ENCODE peak calls at places on chromosomes 3 and 15, in nine cellular contexts. One of them, this sample, is unnamed.

GRCh38 chr3:3196148-3196861 is 16.8 kb upstream of the CRBN start:
- DNase-seq in LHCN-M2: no peak
- DNase-seq in NCI-H1105: no peak
- DNase-seq in stimulated activated CD4-positive, alpha-beta T cell treated with anti-CD3 and anti-CD28 coated beads, Interleukin-15, amount 100 ng/mL, for 48 hours: no peak
- DNase-seq in pons: no peak
- DNase-seq in effector CD4-positive, alpha-beta T cell: no peak
- DNase-seq in T follicular helper cell: no peak
- DNase-seq in AG08395: peak; percentile 14
- DNase-seq in foreskin keratinocyte: no peak
- DNase-seq in this sample: peak; percentile 45

GRCh38 chr15:47857384-47858168 is 140.3 kb downstream of the SEMA6D start:
- DNase-seq in pons: no peak
- DNase-seq in effector CD4-positive, alpha-beta T cell: no peak
- DNase-seq in LHCN-M2: no peak
- DNase-seq in foreskin keratinocyte: no peak
- DNase-seq in NCI-H1105: no peak
- DNase-seq in stimulated activated CD4-positive, alpha-beta T cell treated with anti-CD3 and anti-CD28 coated beads, Interleukin-15, amount 100 ng/mL, for 48 hours: no peak
- DNase-seq in T follicular helper cell: no peak
- DNase-seq in AG08395: no peak
- DNase-seq in this sample: no peak

GRCh38 chr15:82571722-82572222 is 31.5 kb upstream of the RPS17 start:
- DNase-seq in AG08395: peak; percentile 90
- DNase-seq in pons: peak; percentile 88
- DNase-seq in LHCN-M2: peak; percentile 72
- DNase-seq in NCI-H1105: peak; percentile 18
- DNase-seq in stimulated activated CD4-positive, alpha-beta T cell treated with anti-CD3 and anti-CD28 coated beads, Interleukin-15, amount 100 ng/mL, for 48 hours: no peak
- DNase-seq in foreskin keratinocyte: no peak
- DNase-seq in effector CD4-positive, alpha-beta T cell: no peak
- DNase-seq in T follicular helper cell: no peak
- DNase-seq in this sample: peak; percentile 77

GRCh38 chr3:99978221-99978620 is 136.1 kb downstream of the FILIP1L start:
- DNase-seq in AG08395: no peak
- DNase-seq in pons: no peak
- DNase-seq in effector CD4-positive, alpha-beta T cell: no peak
- DNase-seq in NCI-H1105: no peak
- DNase-seq in LHCN-M2: no peak
- DNase-seq in T follicular helper cell: no peak
- DNase-seq in stimulated activated CD4-positive, alpha-beta T cell treated with anti-CD3 and anti-CD28 coated beads, Interleukin-15, amount 100 ng/mL, for 48 hours: no peak
- DNase-seq in foreskin keratinocyte: no peak
- DNase-seq in this sample: no peak

GRCh38 chr15:45126535-45127158 is 3.0 kb downstream of the DUOXA1 start:
- DNase-seq in LHCN-M2: peak; percentile 21
- DNase-seq in pons: no peak
- DNase-seq in AG08395: no peak
- DNase-seq in foreskin keratinocyte: no peak
- DNase-seq in NCI-H1105: no peak
- DNase-seq in stimulated activated CD4-positive, alpha-beta T cell treated with anti-CD3 and anti-CD28 coated beads, Interleukin-15, amount 100 ng/mL, for 48 hours: no peak
- DNase-seq in effector CD4-positive, alpha-beta T cell: peak; percentile 43
- DNase-seq in T follicular helper cell: peak; percentile 34
- DNase-seq in this sample: peak; percentile 62

GRCh38 chr3:141441381-141442365 is 45.2 kb upstream of the RASA2 start:
- DNase-seq in effector CD4-positive, alpha-beta T cell: peak; percentile 69
- DNase-seq in foreskin keratinocyte: peak; percentile 49
- DNase-seq in LHCN-M2: peak; percentile 69
- DNase-seq in T follicular helper cell: peak; percentile 64
- DNase-seq in AG08395: peak; percentile 83
- DNase-seq in stimulated activated CD4-positive, alpha-beta T cell treated with anti-CD3 and anti-CD28 coated beads, Interleukin-15, amount 100 ng/mL, for 48 hours: peak; percentile 76
- DNase-seq in NCI-H1105: no peak
- DNase-seq in pons: peak; percentile 60
- DNase-seq in this sample: peak; percentile 76

GRCh38 chr3:131072845-131073244 is 46.2 kb downstream of the NEK11 start:
- DNase-seq in pons: no peak
- DNase-seq in T follicular helper cell: no peak
- DNase-seq in stimulated activated CD4-positive, alpha-beta T cell treated with anti-CD3 and anti-CD28 coated beads, Interleukin-15, amount 100 ng/mL, for 48 hours: no peak
- DNase-seq in effector CD4-positive, alpha-beta T cell: no peak
- DNase-seq in NCI-H1105: no peak
- DNase-seq in LHCN-M2: peak; percentile 85
- DNase-seq in AG08395: peak; percentile 44
- DNase-seq in foreskin keratinocyte: no peak
- DNase-seq in this sample: peak; percentile 23

GRCh38 chr15:35757790-35758189 is 211.8 kb upstream of the DPH6 start:
- DNase-seq in foreskin keratinocyte: no peak
- DNase-seq in stimulated activated CD4-positive, alpha-beta T cell treated with anti-CD3 and anti-CD28 coated beads, Interleukin-15, amount 100 ng/mL, for 48 hours: no peak
- DNase-seq in LHCN-M2: no peak
- DNase-seq in NCI-H1105: no peak
- DNase-seq in T follicular helper cell: no peak
- DNase-seq in AG08395: no peak
- DNase-seq in pons: no peak
- DNase-seq in effector CD4-positive, alpha-beta T cell: no peak
- DNase-seq in this sample: no peak

GRCh38 chr3:14413381-14414071 is 11.1 kb downstream of the SLC6A6 start:
- DNase-seq in stimulated activated CD4-positive, alpha-beta T cell treated with anti-CD3 and anti-CD28 coated beads, Interleukin-15, amount 100 ng/mL, for 48 hours: no peak
- DNase-seq in effector CD4-positive, alpha-beta T cell: no peak
- DNase-seq in foreskin keratinocyte: peak; percentile 39
- DNase-seq in LHCN-M2: peak; percentile 70
- DNase-seq in AG08395: no peak
- DNase-seq in pons: no peak
- DNase-seq in NCI-H1105: no peak
- DNase-seq in T follicular helper cell: no peak
- DNase-seq in this sample: no peak

GRCh38 chr3:128072454-128073184 is 20.4 kb downstream of the SEC61A1 start:
- DNase-seq in LHCN-M2: no peak
- DNase-seq in NCI-H1105: no peak
- DNase-seq in effector CD4-positive, alpha-beta T cell: no peak
- DNase-seq in T follicular helper cell: no peak
- DNase-seq in stimulated activated CD4-positive, alpha-beta T cell treated with anti-CD3 and anti-CD28 coated beads, Interleukin-15, amount 100 ng/mL, for 48 hours: no peak
- DNase-seq in pons: no peak
- DNase-seq in AG08395: no peak
- DNase-seq in foreskin keratinocyte: no peak
- DNase-seq in this sample: no peak

GRCh38 chr3:38163117-38163870 is 2.0 kb upstream of the OXSR1 start:
- DNase-seq in NCI-H1105: no peak
- DNase-seq in T follicular helper cell: no peak
- DNase-seq in effector CD4-positive, alpha-beta T cell: no peak
- DNase-seq in LHCN-M2: no peak
- DNase-seq in foreskin keratinocyte: no peak
- DNase-seq in pons: no peak
- DNase-seq in stimulated activated CD4-positive, alpha-beta T cell treated with anti-CD3 and anti-CD28 coated beads, Interleukin-15, amount 100 ng/mL, for 48 hours: no peak
- DNase-seq in AG08395: no peak
- DNase-seq in this sample: no peak

GRCh38 chr15:53962646-53963561 is 15.3 kb upstream of the UNC13C start:
- DNase-seq in effector CD4-positive, alpha-beta T cell: no peak
- DNase-seq in stimulated activated CD4-positive, alpha-beta T cell treated with anti-CD3 and anti-CD28 coated beads, Interleukin-15, amount 100 ng/mL, for 48 hours: peak; percentile 3
- DNase-seq in foreskin keratinocyte: peak; percentile 11
- DNase-seq in AG08395: no peak
- DNase-seq in T follicular helper cell: no peak
- DNase-seq in LHCN-M2: no peak
- DNase-seq in NCI-H1105: peak; percentile 6
- DNase-seq in pons: no peak
- DNase-seq in this sample: peak; percentile 53

GRCh38 chr3:55320928-55321327 is 166.2 kb downstream of the WNT5A start:
- DNase-seq in pons: no peak
- DNase-seq in LHCN-M2: no peak
- DNase-seq in stimulated activated CD4-positive, alpha-beta T cell treated with anti-CD3 and anti-CD28 coated beads, Interleukin-15, amount 100 ng/mL, for 48 hours: no peak
- DNase-seq in NCI-H1105: no peak
- DNase-seq in T follicular helper cell: no peak
- DNase-seq in effector CD4-positive, alpha-beta T cell: no peak
- DNase-seq in AG08395: no peak
- DNase-seq in foreskin keratinocyte: no peak
- DNase-seq in this sample: no peak